ENCODE peak calls at places on chromosomes 11 and 22, in five cellular contexts. Y is HFFc6, Z is heart left ventricle, M is kidney epithelial cell, J is mucosa of descending colon. S is an unnamed sample.

GRCh38 chr11:14300661-14301304 is 58.2 kb downstream of the RRAS2 start:
- DNase-seq in Y (peak; percentile 72), Z (peak; percentile 40), M (no peak), J (peak; percentile 67), S (peak; percentile 64)

GRCh38 chr11:9858218-9858617 is 194.3 kb downstream of the SWAP70 start:
- DNase-seq in Y (no peak), Z (no peak), M (no peak), J (no peak), S (no peak)

GRCh38 chr22:37228106-37229011 is 15.7 kb downstream of the RAC2 start:
- DNase-seq in Y (no peak), Z (peak; percentile 56), M (no peak), J (no peak), S (peak; percentile 37)

GRCh38 chr22:37174964-37175363 is 13.1 kb downstream of the C1QTNF6 start:
- DNase-seq in Y (no peak), Z (no peak), M (no peak), J (no peak), S (no peak)

GRCh38 chr11:26778000-26778757 is 56.3 kb upstream of the SLC5A12 start:
- DNase-seq in Y (peak; percentile 76), Z (no peak), M (peak; percentile 18), J (no peak), S (peak; percentile 39)

GRCh38 chr22:20430641-20431519 is 6.7 kb downstream of the SCARF2 start:
- DNase-seq in Y (no peak), Z (peak; percentile 57), M (no peak), J (peak; percentile 52), S (no peak)

GRCh38 chr22:47444746-47445065 is 682.3 kb downstream of the TBC1D22A start:
- DNase-seq in Y (no peak), Z (no peak), M (no peak), J (no peak), S (no peak)

GRCh38 chr22:43085658-43086606 is 3.3 kb downstream of the TTLL1 start:
- DNase-seq in Y (no peak), Z (peak; percentile 61), M (no peak), J (peak; percentile 50), S (no peak)

GRCh38 chr11:48034926-48035876 is 54.8 kb downstream of the PTPRJ start:
- DNase-seq in Y (no peak), Z (peak; percentile 64), M (no peak), J (no peak), S (no peak)

GRCh38 chr11:124920870-124921609 is 2.0 kb downstream of the HEPN1 start:
- DNase-seq in Y (no peak), Z (peak; percentile 90), M (no peak), J (peak; percentile 47), S (no peak)

GRCh38 chr11:70731670-70732492 is 333.6 kb downstream of the CTTN start:
- DNase-seq in Y (no peak), Z (no peak), M (no peak), J (no peak), S (no peak)

GRCh38 chr22:38074181-38075104 is 9.5 kb downstream of the SLC16A8 start:
- DNase-seq in Y (no peak), Z (no peak), M (no peak), J (no peak), S (no peak)

GRCh38 chr11:13210424-13210823 is 67.2 kb upstream of the BMAL1 start:
- DNase-seq in Y (peak; percentile 76), Z (peak; percentile 47), M (no peak), J (peak; percentile 84), S (peak; percentile 72)

GRCh38 chr22:26857169-26857568 is 199.8 kb downstream of the MIAT start:
- DNase-seq in Y (no peak), Z (no peak), M (no peak), J (no peak), S (no peak)

GRCh38 chr11:23311986-23312940 is 452.0 kb upstream of the CCDC179 start:
- DNase-seq in Y (peak; percentile 75), Z (no peak), M (no peak), J (no peak), S (no peak)

GRCh38 chr22:46107753-46108563 is 42.4 kb upstream of the PPARA start:
- DNase-seq in Y (peak; percentile 25), Z (no peak), M (no peak), J (no peak), S (no peak)

GRCh38 chr11:83508804-83509203 is 222.6 kb upstream of the CCDC90B start:
- DNase-seq in Y (no peak), Z (no peak), M (no peak), J (peak; percentile 50), S (no peak)

GRCh38 chr22:42425337-42425988 is 6.7 kb downstream of the NFAM1 start:
- DNase-seq in Y (no peak), Z (peak; percentile 47), M (no peak), J (no peak), S (no peak)

GRCh38 chr11:114432893-114433292 is 6.4 kb upstream of the REXO2 start:
- DNase-seq in Y (no peak), Z (no peak), M (no peak), J (no peak), S (no peak)

GRCh38 chr11:7584910-7585309 is 71.1 kb downstream of the PPFIBP2 start:
- DNase-seq in Y (no peak), Z (no peak), M (no peak), J (no peak), S (no peak)

DNA sequence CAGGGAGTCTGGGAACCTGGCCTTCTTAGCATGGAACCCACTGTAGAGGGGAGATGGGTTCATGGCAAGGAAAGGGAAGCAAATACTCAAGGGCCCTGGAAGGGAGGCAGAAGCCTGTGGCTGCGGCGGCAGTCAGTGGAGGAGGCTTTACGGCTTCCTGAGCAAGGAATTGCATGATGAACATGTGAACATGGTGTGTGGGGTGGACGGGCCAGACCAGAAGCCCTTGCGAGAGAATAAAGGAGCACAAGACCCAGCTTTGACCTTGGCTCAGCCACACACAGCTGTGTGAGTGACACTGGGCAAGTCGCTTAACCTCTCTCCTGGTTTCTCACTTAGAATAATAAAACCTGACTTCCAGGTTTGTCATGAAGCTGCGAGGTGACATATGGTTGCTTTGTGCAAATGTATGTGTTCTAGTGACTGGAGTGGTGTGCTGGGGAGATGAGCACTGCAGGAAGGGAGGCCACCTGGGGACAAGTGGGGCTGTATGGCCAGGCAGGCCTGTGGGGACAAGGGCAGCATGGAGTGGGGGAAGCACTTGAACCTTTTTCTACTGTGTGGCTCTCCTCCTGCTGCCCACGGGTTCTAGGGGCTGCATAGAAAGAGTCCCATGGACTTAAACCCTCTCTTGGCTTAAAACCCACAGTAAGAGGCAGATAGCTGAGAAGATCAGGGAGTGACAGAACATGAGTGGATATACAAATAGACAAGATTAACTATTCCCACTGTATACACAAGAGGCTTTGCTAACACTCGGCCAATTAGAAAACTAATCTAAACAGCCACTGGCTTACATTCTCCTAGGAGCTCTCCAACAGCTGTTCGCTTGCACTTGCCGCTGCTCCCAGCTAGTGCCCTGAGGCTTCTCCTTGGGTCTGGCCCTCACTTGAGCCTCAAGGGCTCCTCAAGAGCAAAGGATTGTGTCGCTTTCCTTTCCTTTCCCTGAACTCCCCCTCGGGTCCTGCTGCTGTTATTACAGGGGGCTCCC is 67.3 kb upstream of the CDON start:
- DNase-seq in Y (no peak), Z (no peak), M (no peak), J (no peak), S (no peak)
- TF ChIP-seq CTCF in Y (no peak), Z (no peak), M (no peak), J (no peak), S (no peak)

GRCh38 chr22:23533328-23533762 is 46.7 kb downstream of the IGLL1 start:
- DNase-seq in Y (no peak), Z (peak; percentile 6), M (no peak), J (no peak), S (no peak)
- TF ChIP-seq CTCF in Y (no peak), Z (peak; percentile 6), M (peak; percentile 62), J (no peak), S (peak; percentile 67)

GRCh38 chr11:2366733-2367132 is 10.4 kb upstream of the CD81 start:
- DNase-seq in Y (no peak), Z (no peak), M (no peak), J (no peak), S (no peak)
- TF ChIP-seq CTCF in Y (no peak), Z (no peak), M (no peak), J (no peak), S (peak; percentile 23)

DNA sequence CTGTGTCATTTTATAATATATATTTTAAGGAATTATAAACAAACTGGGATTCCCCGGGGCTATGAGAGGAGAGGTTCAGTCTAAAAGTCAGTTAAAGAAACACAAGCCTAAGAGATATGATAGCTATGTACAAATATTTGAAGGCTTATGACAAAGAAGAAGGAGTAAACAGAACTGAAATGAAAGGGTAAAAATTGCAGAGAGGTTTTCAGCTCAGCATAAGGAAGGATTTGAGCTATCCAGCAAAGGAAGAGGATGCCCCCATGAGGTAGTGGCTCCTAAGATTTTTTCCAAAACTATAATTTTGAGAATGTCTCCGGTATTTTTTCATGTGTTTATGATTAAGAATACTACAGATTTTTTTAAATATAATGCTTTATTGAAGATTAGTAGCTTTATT is 57.9 kb upstream of the ANGPTL5 start:
- DNase-seq in Y (peak; percentile 4), Z (no peak), M (no peak), J (no peak), S (no peak)
- TF ChIP-seq CTCF in Y (peak; percentile 56), Z (peak; percentile 42), M (no peak), J (no peak), S (no peak)

GRCh38 chr11:75768112-75768908 is at the start of gene DGAT2:
- DNase-seq in Y (no peak), Z (peak; percentile 86), M (no peak), J (peak; percentile 84), S (no peak)
- TF ChIP-seq CTCF in Y (no peak), Z (peak; percentile 45), M (no peak), J (no peak), S (no peak)

GRCh38 chr22:24926849-24927579 is 19.5 kb downstream of the LHFPL7 start:
- DNase-seq in Y (no peak), Z (no peak), M (no peak), J (no peak), S (no peak)

GRCh38 chr22:24930678-24931077 is 15.8 kb downstream of the LHFPL7 start:
- DNase-seq in Y (no peak), Z (no peak), M (no peak), J (no peak), S (no peak)

GRCh38 chr22:24928322-24928721 is 18.2 kb downstream of the LHFPL7 start:
- DNase-seq in Y (no peak), Z (no peak), M (no peak), J (no peak), S (no peak)

GRCh38 chr22:24926428-24926725 is 20.1 kb downstream of the LHFPL7 start:
- DNase-seq in Y (no peak), Z (no peak), M (no peak), J (no peak), S (no peak)

GRCh38 chr22:24925586-24926427 is 20.7 kb downstream of the LHFPL7 start:
- DNase-seq in Y (no peak), Z (no peak), M (no peak), J (no peak), S (no peak)
- TF ChIP-seq CTCF in Y (no peak), Z (no peak), M (no peak), J (no peak), S (no peak)

DNA sequence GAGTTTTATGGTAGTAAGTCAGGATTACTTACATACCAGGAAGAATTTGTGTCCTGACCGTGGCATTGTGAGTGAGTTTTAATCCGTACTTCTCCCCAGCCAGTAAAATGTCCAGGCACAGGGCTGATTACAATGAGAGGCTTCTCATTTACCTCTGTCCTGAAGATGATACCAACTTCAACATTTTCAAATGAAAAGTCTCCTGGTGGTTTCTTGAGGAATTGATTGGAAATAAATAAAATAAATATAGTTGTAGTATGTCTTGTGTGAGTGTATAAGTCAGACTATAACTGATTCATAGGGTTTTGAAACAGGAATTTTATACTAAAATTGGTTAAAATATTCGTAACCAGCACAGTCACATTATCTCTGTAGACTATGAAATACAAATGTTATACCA is 382.5 kb downstream of the ETS1 start:
- DNase-seq in Y (no peak), Z (no peak), M (no peak), J (no peak), S (no peak)
- TF ChIP-seq CTCF in Y (peak; percentile 56), Z (no peak), M (no peak), J (no peak), S (no peak)